ENCODE peak calls at places on chromosome 11, in ten cellular contexts. A is GM04503; O is brain microvascular endothelial cell; T is BE2C; D is mucosa of gallbladder; Z is NCI-H460; K is Jurkat, Clone E6-1; C is neural crest cell; Y is foreskin melanocyte; Q is ELF-1. I is an unnamed sample.

GRCh38 chr11:107590460-107591097 is 368 bp upstream of the ELMOD1 start:
- DNase-seq in A (no peak), O (no peak), T (no peak), D (no peak), Z (no peak), K (no peak), C (no peak), Y (no peak), Q (peak), I (no peak)

GRCh38 chr11:57316017-57316416 is 8.7 kb downstream of the TNKS1BP1 start:
- DNase-seq in A (no peak), O (no peak), T (no peak), D (no peak), Z (no peak), K (no peak), C (no peak), Y (no peak), Q (no peak), I (peak)

GRCh38 chr11:19400296-19400695 is 159.6 kb upstream of the E2F8 start:
- DNase-seq in A (no peak), O (no peak), T (no peak), D (no peak), Z (no peak), K (no peak), C (no peak), Y (no peak), Q (no peak), I (no peak)

GRCh38 chr11:78032090-78032489 is 9.0 kb upstream of the KCTD14 start:
- DNase-seq in A (no peak), O (no peak), T (peak), D (no peak), Z (no peak), K (no peak), C (no peak), Y (no peak), Q (no peak), I (no peak)

GRCh38 chr11:46553746-46554204 is 40.0 kb downstream of the AMBRA1 start:
- DNase-seq in A (no peak), O (no peak), T (no peak), D (no peak), Z (no peak), K (no peak), C (no peak), Y (no peak), Q (no peak), I (no peak)

GRCh38 chr11:134338068-134338467 is 6.3 kb downstream of the GLB1L2 start:
- DNase-seq in A (no peak), O (no peak), T (no peak), D (no peak), Z (no peak), K (no peak), C (no peak), Y (no peak), Q (no peak), I (no peak)

GRCh38 chr11:2737876-2738275 is 38.1 kb upstream of the KCNQ1OT1 start:
- DNase-seq in A (no peak), O (no peak), T (no peak), D (no peak), Z (no peak), K (no peak), C (no peak), Y (no peak), Q (no peak), I (no peak)

GRCh38 chr11:114076974-114077373 is 17.5 kb downstream of the ZBTB16 start:
- DNase-seq in A (no peak), O (no peak), T (no peak), D (no peak), Z (no peak), K (no peak), C (no peak), Y (no peak), Q (peak), I (no peak)